ENCODE peak calls at places on chromosomes 13 and 19, in five cellular contexts. H, W, Q, F and O are unnamed samples. For H3K36me3, the result is how much of the 10 kb centered on the place peaks cover.

GRCh38 chr13:109704771-109705628 is 81.4 kb downstream of the IRS2 start:
- DNase-seq in H (no peak), W (no peak), Q (peak), F (peak), O (no peak)

GRCh38 chr13:41547253-41548000 is 90.1 kb downstream of the RGCC start:
- DNase-seq in H (no peak), W (no peak), Q (no peak), F (peak), O (no peak)

GRCh38 chr19:8567522-8568172 is 9.6 kb downstream of the MYO1F start:
- DNase-seq in H (no peak), W (no peak), Q (peak), F (no peak), O (no peak)

GRCh38 chr19:48938256-48938655 is 4.8 kb downstream of the DHDH start:
- DNase-seq in H (no peak), W (no peak), Q (no peak), F (no peak), O (no peak)

GRCh38 chr19:28980236-28980868 is 232.6 kb downstream of the UQCRFS1 start:
- DNase-seq in H (no peak), W (peak), Q (no peak), F (peak), O (no peak)

GRCh38 chr13:99315186-99315585 is 8.0 kb upstream of the GPR183 start:
- DNase-seq in H (no peak), W (no peak), Q (no peak), F (no peak), O (no peak)

GRCh38 chr13:80428344-80429096 is 87.6 kb upstream of the SPRY2 start:
- DNase-seq in H (no peak), W (no peak), Q (no peak), F (no peak), O (no peak)

GRCh38 chr13:92573467-92574057 is 653.0 kb upstream of the GPC6 start:
- DNase-seq in H (no peak), W (peak), Q (no peak), F (peak), O (no peak)

GRCh38 chr19:34436716-34437115 is 8.5 kb downstream of the UBA2 start:
- DNase-seq in H (no peak), W (no peak), Q (no peak), F (peak), O (no peak)

GRCh38 chr19:15475611-15476010 is 3.7 kb downstream of the PGLYRP2 start:
- DNase-seq in H (no peak), W (no peak), Q (no peak), F (no peak), O (no peak)

GRCh38 chr13:46544811-46545210 is 8.2 kb upstream of the LRCH1 start:
- DNase-seq in H (no peak), W (no peak), Q (no peak), F (no peak), O (no peak)

GRCh38 chr19:13102666-13103584 is at the start of gene LYL1:
- DNase-seq in H (no peak), W (no peak), Q (peak), F (peak), O (peak)

GRCh38 chr19:13398780-13399726 is 107.2 kb downstream of the CACNA1A start:
- DNase-seq in H (peak), W (peak), Q (peak), F (peak), O (no peak)

GRCh38 chr13:114044486-114044885 is 70.6 kb upstream of the C13orf46 start:
- DNase-seq in H (no peak), W (peak), Q (no peak), F (peak), O (no peak)

GRCh38 chr13:51397262-51397933 is 55.4 kb downstream of the INTS6 start:
- DNase-seq in H (peak), W (peak), Q (peak), F (peak), O (no peak)

GRCh38 chr13:97141564-97142005 is 80.5 kb upstream of the MBNL2 start:
- DNase-seq in H (no peak), W (peak), Q (peak), F (peak), O (no peak)

GRCh38 chr19:35905178-35905727 is 2.8 kb downstream of the TYROBP start:
- DNase-seq in H (no peak), W (peak), Q (no peak), F (no peak), O (no peak)

GRCh38 chr13:33745370-33746324 is 72.3 kb upstream of the RFC3 start:
- DNase-seq in H (no peak), W (no peak), Q (no peak), F (no peak), O (no peak)

GRCh38 chr13:89165685-89166084 is 1494.5 kb downstream of the SLITRK5 start:
- DNase-seq in H (no peak), W (no peak), Q (no peak), F (no peak), O (no peak)

GRCh38 chr13:39602614-39603366 is at the start of gene LHFPL6:
- DNase-seq in H (no peak), W (peak), Q (peak), F (peak), O (peak)

GRCh38 chr19:6416658-6417405 is 7.8 kb downstream of the KHSRP start:
- DNase-seq in H (no peak), W (no peak), Q (no peak), F (no peak), O (no peak)

GRCh38 chr13:109783815-109784589 is 2.4 kb downstream of the IRS2 start:
- DNase-seq in H (no peak), W (no peak), Q (no peak), F (no peak), O (peak)

GRCh38 chr13:94115054-94115453 is 364.4 kb downstream of the DCT start:
- DNase-seq in H (no peak), W (no peak), Q (no peak), F (no peak), O (no peak)

GRCh38 chr19:28793391-28794168 is 419.4 kb downstream of the UQCRFS1 start:
- DNase-seq in H (no peak), W (no peak), Q (no peak), F (no peak), O (no peak)

GRCh38 chr19:23946569-23946968 is 31.9 kb downstream of the ZNF726 start:
- DNase-seq in H (no peak), W (no peak), Q (no peak), F (no peak), O (no peak)

GRCh38 chr13:65011403-65011802 is 2218.7 kb downstream of the PCDH9 start:
- DNase-seq in H (no peak), W (no peak), Q (no peak), F (peak), O (no peak)

GRCh38 chr13:89726690-89727435 is 1620.6 kb upstream of the MIR17HG start:
- DNase-seq in H (no peak), W (peak), Q (no peak), F (peak), O (no peak)

GRCh38 chr19:47229674-47230121 is 1.3 kb downstream of the BBC3 start:
- DNase-seq in H (no peak), W (peak), Q (peak), F (no peak), O (no peak)

GRCh38 chr13:26061947-26062346 is 10.1 kb upstream of the SHISA2 start:
- DNase-seq in H (peak), W (peak), Q (no peak), F (peak), O (no peak)

GRCh38 chr19:29119582-29119981 is 93.4 kb downstream of the UQCRFS1 start:
- DNase-seq in H (no peak), W (no peak), Q (peak), F (no peak), O (no peak)

GRCh38 chr19:29655648-29656335 is 9.5 kb upstream of the PLEKHF1 start:
- DNase-seq in H (no peak), W (no peak), Q (no peak), F (no peak), O (no peak)

GRCh38 chr13:65597839-65598818 is 1632.0 kb downstream of the PCDH9 start:
- DNase-seq in H (peak), W (peak), Q (no peak), F (peak), O (no peak)

GRCh38 chr19:5988520-5989387 is 10.8 kb upstream of the RANBP3 start:
- DNase-seq in H (no peak), W (peak), Q (no peak), F (no peak), O (no peak)

GRCh38 chr19:46784262-46785053 is 3.9 kb downstream of the SLC1A5 start:
- DNase-seq in H (peak), W (peak), Q (peak), F (peak), O (no peak)

GRCh38 chr19:16846901-16847300 is 17.7 kb downstream of the SIN3B start:
- DNase-seq in H (no peak), W (no peak), Q (no peak), F (no peak), O (no peak)
- H3K36me3 ChIP-seq in H (under half), W (half or more), Q (under half), F (half or more), O (under half)

DNA sequence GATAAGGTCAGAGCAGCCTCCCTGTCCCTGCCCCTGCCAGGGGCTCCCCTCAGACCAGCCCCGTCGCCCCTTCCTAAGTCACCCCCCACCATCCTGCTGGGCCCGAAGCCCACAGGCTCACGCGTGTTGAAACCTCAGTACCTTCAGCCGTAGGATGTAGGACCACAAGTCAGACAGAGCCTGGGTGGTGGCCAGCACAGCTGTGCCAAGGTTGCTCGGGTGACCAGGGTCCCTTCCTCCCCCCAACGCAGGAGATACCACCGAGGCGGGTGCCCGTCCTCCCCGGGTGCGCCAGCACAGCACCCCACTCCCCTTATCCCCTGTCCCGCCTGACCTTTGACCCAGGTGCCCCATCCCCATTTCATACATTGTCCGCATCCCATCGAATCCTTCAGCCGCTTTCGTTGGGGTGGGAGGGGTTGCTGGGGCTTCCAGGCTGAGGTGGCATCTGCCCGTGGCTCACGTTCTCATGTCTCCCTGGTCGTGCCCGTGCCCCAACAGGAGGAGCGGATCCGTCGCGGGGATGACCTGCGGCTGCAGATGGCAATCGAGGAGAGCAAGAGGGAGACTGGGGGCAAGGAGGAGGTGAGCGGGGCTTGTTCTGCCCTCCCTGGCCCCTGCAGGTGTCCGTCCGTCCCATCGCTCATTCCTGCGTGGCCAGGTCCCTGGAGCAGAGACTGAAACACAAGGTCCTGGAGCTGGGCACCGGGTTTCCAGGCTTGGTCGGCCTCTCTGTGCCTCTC is 14.5 kb downstream of the EPN1 start:
- DNase-seq in H (no peak), W (no peak), Q (no peak), F (no peak), O (no peak)
- TF ChIP-seq CTCF in H (no peak), W (no peak), Q (no peak), F (no peak), O (no peak)

GRCh38 chr19:805161-805561 is 7.9 kb downstream of the PTBP1 start:
- DNase-seq in H (no peak), W (no peak), Q (no peak), F (no peak), O (no peak)
- H3K36me3 ChIP-seq in H (half or more), W (half or more), Q (under half), F (half or more), O (half or more)

DNA sequence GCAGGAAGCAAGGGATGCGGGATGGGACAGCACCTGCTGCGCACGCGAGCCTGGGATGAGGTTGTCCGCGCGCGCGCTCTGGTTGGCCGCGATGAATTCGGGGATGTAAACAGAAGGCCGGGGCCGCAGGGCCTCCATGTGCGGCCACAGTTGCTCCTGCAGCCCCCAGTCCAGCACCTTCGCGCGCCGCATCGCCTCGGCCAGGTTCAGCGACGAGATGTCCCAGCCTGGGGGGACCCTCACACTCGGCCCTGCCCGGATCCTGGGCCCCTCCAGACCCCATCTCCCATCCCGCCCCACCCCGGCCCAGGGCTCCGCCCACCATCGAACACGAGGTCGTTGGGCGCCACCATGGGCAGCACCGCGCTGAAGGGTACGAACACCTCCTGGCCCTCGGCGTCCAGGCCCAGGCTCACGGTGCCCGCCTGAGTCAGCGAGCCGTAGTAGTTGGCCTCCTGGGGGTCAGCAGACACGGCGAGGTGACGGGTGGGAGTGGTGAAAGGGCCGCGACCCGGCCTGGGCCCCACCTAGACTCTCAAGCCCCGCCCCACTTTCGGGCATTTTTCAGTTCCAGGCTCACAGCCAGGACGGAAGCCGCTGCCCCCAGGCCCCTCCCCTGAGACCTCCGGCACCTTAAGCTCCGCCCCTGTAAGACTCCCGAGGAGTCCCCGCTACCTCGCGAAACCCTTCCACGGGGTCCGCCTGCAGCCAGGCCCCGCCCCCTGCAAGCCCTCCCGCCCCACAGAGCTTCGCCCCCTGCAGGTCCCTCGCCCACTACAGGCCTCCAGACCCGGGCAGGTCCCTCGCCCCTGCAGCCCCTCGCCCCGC is 1.1 kb downstream of the ISYNA1 start:
- DNase-seq in H (no peak), W (peak), Q (peak), F (peak), O (peak)
- TF ChIP-seq CTCF in H (peak), W (no peak), Q (no peak), F (no peak), O (no peak)

DNA sequence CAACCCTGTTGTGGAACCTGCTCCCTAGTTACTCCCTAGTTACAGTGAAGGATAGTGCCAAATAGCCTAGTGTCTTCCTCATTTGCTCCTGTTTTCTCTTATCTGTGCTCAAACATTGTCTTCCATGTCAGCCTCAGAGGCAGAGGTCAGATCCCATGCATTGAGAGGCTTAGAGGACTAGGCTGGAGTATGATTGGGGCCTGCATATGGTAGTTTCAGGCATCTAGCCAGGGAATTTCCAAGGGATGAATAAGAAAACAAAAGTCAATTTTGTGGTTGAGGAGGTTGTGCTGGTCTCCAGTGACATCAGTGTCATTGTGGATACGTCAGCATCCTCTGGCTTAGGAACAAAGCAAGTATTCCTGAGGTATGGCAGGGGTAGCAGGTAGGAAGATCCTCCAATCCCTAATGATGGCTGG is 9.4 kb downstream of the ZNF546 start:
- DNase-seq in H (no peak), W (peak), Q (peak), F (peak), O (no peak)
- H3K36me3 ChIP-seq in H (under half), W (under half), Q (under half), F (under half), O (under half)

GRCh38 chr19:3669134-3669436 is 31.2 kb downstream of the PIP5K1C start:
- DNase-seq in H (no peak), W (no peak), Q (no peak), F (no peak), O (no peak)

GRCh38 chr19:3667766-3668165 is 32.5 kb downstream of the PIP5K1C start:
- DNase-seq in H (no peak), W (no peak), Q (no peak), F (no peak), O (no peak)

GRCh38 chr19:3665681-3666544 is 34.4 kb downstream of the PIP5K1C start:
- DNase-seq in H (no peak), W (no peak), Q (peak), F (peak), O (peak)

GRCh38 chr19:3668331-3669133 is 31.7 kb downstream of the PIP5K1C start:
- DNase-seq in H (no peak), W (peak), Q (no peak), F (peak), O (no peak)

GRCh38 chr19:3667037-3667638 is 33.1 kb downstream of the PIP5K1C start:
- DNase-seq in H (no peak), W (no peak), Q (no peak), F (no peak), O (no peak)
- TF ChIP-seq CTCF in H (no peak), W (no peak), Q (no peak), F (no peak), O (no peak)

DNA sequence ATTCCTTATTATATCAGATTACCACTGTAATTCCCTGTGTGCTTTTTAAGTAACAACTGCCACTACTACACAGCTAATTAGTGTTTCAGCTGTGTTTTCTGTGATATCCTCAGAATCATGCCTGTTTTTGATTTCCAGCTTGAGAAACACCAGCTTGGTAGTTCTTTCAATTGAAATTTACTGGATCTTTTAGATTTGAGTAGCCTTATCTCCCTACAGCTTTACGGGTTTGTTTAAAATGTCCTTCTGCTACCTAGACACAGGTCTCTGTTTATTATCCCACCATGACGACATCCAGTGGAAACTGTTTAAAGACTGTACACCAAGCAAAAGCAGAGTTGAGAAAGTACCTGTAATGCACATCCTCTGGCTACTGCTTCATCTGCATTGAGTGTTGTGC is 12.1 kb downstream of the HSPH1 start:
- DNase-seq in H (no peak), W (no peak), Q (no peak), F (no peak), O (no peak)
- H3K36me3 ChIP-seq in H (under half), W (under half), Q (under half), F (half or more), O (half or more)

DNA sequence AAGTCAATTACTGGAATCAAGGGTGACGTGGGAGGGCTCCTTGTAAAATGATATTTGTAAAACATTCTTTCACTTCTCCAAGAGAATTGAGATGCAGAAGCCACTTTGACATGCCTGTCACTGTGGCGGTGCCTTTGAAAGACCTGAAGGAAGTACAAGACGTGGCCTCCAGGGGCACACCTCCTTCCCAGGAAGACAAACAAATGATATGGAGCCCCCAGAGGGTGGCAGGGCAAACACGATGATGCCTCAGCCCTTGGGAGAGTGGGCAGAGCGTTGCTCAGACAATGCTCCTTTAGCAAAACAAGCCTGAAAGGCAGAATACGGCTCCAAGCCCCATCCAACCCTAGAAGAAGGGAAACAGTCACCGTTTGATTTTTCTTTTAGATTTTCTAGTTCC is 9.3 kb upstream of the ATP12A start:
- DNase-seq in H (no peak), W (no peak), Q (no peak), F (peak), O (no peak)
- TF ChIP-seq CTCF in H (peak), W (peak), Q (no peak), F (no peak), O (peak)